ENCODE peak calls at places on chromosomes 7 and 10, in five cellular contexts. One of them, this sample, is unnamed.

GRCh38 chr10:48518412-48518811 is 86.5 kb downstream of the ARHGAP22 start:
- DNase-seq in IMR-90: no peak
- DNase-seq in H9: no peak
- DNase-seq in mesenchymal stem cell: no peak
- DNase-seq in H1: no peak
- DNase-seq in this sample: no peak

GRCh38 chr7:44046321-44047061 is 2.0 kb downstream of the DBNL start:
- DNase-seq in IMR-90: no peak
- DNase-seq in H9: no peak
- DNase-seq in mesenchymal stem cell: no peak
- DNase-seq in H1: no peak
- DNase-seq in this sample: no peak

GRCh38 chr10:32112055-32112454 is 55.8 kb upstream of the KIF5B start:
- DNase-seq in IMR-90: peak; percentile 64
- DNase-seq in H9: no peak
- DNase-seq in mesenchymal stem cell: peak; percentile 25
- DNase-seq in H1: no peak
- DNase-seq in this sample: no peak

GRCh38 chr7:29641651-29642050 is 78.0 kb downstream of the PRR15 start:
- DNase-seq in H9: no peak
- DNase-seq in mesenchymal stem cell: no peak
- DNase-seq in IMR-90: no peak
- DNase-seq in H1: no peak
- DNase-seq in this sample: no peak

GRCh38 chr10:6729071-6729773 is 149.1 kb upstream of the PRKCQ start:
- DNase-seq in H9: no peak
- DNase-seq in mesenchymal stem cell: peak; percentile 40
- DNase-seq in IMR-90: peak; percentile 82
- DNase-seq in H1: no peak
- DNase-seq in this sample: no peak

GRCh38 chr7:70646551-70647248 is 485.2 kb upstream of the GALNT17 start:
- DNase-seq in H9: no peak
- DNase-seq in H1: no peak
- DNase-seq in IMR-90: no peak
- DNase-seq in mesenchymal stem cell: no peak
- DNase-seq in this sample: no peak

GRCh38 chr7:132560105-132560504 is 16.2 kb downstream of the PLXNA4 start:
- DNase-seq in IMR-90: no peak
- DNase-seq in mesenchymal stem cell: no peak
- DNase-seq in H9: no peak
- DNase-seq in H1: no peak
- DNase-seq in this sample: no peak

GRCh38 chr7:135602304-135602703 is 44.6 kb downstream of the NUP205 start:
- DNase-seq in H9: no peak
- DNase-seq in mesenchymal stem cell: peak; percentile 7
- DNase-seq in IMR-90: peak; percentile 36
- DNase-seq in H1: no peak
- DNase-seq in this sample: no peak

GRCh38 chr7:18495412-18496335 is at the start of gene HDAC9:
- DNase-seq in IMR-90: peak; percentile 48
- DNase-seq in mesenchymal stem cell: peak; percentile 64
- DNase-seq in H9: peak; percentile 66
- DNase-seq in H1: peak; percentile 57
- DNase-seq in this sample: peak; percentile 67

GRCh38 chr10:129203819-129204218 is 263.2 kb upstream of the MGMT start:
- DNase-seq in H9: no peak
- DNase-seq in IMR-90: no peak
- DNase-seq in H1: no peak
- DNase-seq in mesenchymal stem cell: no peak
- DNase-seq in this sample: no peak

GRCh38 chr7:27121656-27122055 is 8.9 kb downstream of the HOXA4 start:
- DNase-seq in mesenchymal stem cell: no peak
- DNase-seq in H9: no peak
- DNase-seq in IMR-90: peak; percentile 23
- DNase-seq in H1: no peak
- DNase-seq in this sample: no peak

GRCh38 chr10:129764901-129765663 is 199.0 kb downstream of the EBF3 start:
- DNase-seq in mesenchymal stem cell: no peak
- DNase-seq in H1: peak; percentile 33
- DNase-seq in IMR-90: no peak
- DNase-seq in H9: peak; percentile 9
- DNase-seq in this sample: no peak

GRCh38 chr10:70145666-70146488 is 623 bp downstream of the TYSND1 start:
- DNase-seq in mesenchymal stem cell: peak; percentile 82
- DNase-seq in H9: peak; percentile 63
- DNase-seq in IMR-90: peak; percentile 54
- DNase-seq in H1: peak; percentile 81
- DNase-seq in this sample: peak; percentile 74

GRCh38 chr7:128254470-128254869 is 13.4 kb downstream of the LEP start:
- DNase-seq in H1: no peak
- DNase-seq in H9: no peak
- DNase-seq in mesenchymal stem cell: no peak
- DNase-seq in IMR-90: no peak
- DNase-seq in this sample: no peak

GRCh38 chr7:128257458-128257857 is 16.4 kb downstream of the LEP start:
- DNase-seq in H1: no peak
- DNase-seq in H9: no peak
- DNase-seq in mesenchymal stem cell: no peak
- DNase-seq in IMR-90: no peak
- DNase-seq in this sample: no peak

GRCh38 chr7:128251337-128251736 is 10.3 kb downstream of the LEP start:
- DNase-seq in IMR-90: no peak
- DNase-seq in H1: no peak
- DNase-seq in mesenchymal stem cell: no peak
- DNase-seq in H9: no peak
- DNase-seq in this sample: no peak

GRCh38 chr7:128259131-128260056 is 18.3 kb downstream of the LEP start:
- DNase-seq in IMR-90: peak; percentile 37
- DNase-seq in H1: no peak
- DNase-seq in mesenchymal stem cell: peak; percentile 10
- DNase-seq in H9: no peak
- DNase-seq in this sample: no peak

DNA sequence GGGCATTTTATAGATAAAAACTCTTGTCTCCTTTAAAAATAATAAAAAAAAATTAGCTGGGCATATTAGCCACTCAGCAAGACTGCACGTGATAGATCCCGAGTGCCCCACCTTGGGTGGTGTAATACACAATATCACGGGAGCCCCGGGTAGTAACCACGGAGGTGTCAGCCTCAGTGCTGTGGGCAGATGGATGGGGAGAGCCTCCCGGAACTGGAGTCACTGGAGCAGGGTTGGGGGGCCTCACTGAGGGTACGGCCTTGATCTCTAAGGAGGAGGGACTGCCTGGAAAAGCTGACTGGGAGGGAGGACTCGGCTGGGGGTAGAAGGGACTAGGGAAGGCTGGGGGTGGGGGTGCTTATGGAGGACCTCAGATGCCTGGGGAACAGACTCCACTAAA is 12.6 kb downstream of the LEP start:
- DNase-seq in H1: no peak
- DNase-seq in H9: no peak
- DNase-seq in mesenchymal stem cell: no peak
- DNase-seq in IMR-90: no peak
- DNase-seq in this sample: no peak
- H4K8ac ChIP-seq in H1: no peak overlapping the region
- H4K8ac ChIP-seq in H9: no peak overlapping the region
- H4K8ac ChIP-seq in mesenchymal stem cell: no peak overlapping the region
- H4K8ac ChIP-seq in IMR-90: no peak overlapping the region
- H4K8ac ChIP-seq in this sample: no peak overlapping the region

GRCh38 chr7:84238611-84239010 is 44.0 kb upstream of the SEMA3A start:
- DNase-seq in H9: no peak
- DNase-seq in IMR-90: no peak
- DNase-seq in H1: no peak
- DNase-seq in mesenchymal stem cell: no peak
- DNase-seq in this sample: no peak

GRCh38 chr7:84232653-84233052 is 38.1 kb upstream of the SEMA3A start:
- DNase-seq in mesenchymal stem cell: peak; percentile 83
- DNase-seq in H9: no peak
- DNase-seq in H1: no peak
- DNase-seq in IMR-90: peak; percentile 93
- DNase-seq in this sample: no peak

GRCh38 chr7:84231157-84231556 is 36.6 kb upstream of the SEMA3A start:
- DNase-seq in IMR-90: peak; percentile 80
- DNase-seq in H9: no peak
- DNase-seq in H1: no peak
- DNase-seq in mesenchymal stem cell: peak; percentile 72
- DNase-seq in this sample: no peak

GRCh38 chr7:84237533-84238173 is 43.1 kb upstream of the SEMA3A start:
- DNase-seq in H9: no peak
- DNase-seq in mesenchymal stem cell: peak; percentile 93
- DNase-seq in IMR-90: peak; percentile 99
- DNase-seq in H1: no peak
- DNase-seq in this sample: no peak

DNA sequence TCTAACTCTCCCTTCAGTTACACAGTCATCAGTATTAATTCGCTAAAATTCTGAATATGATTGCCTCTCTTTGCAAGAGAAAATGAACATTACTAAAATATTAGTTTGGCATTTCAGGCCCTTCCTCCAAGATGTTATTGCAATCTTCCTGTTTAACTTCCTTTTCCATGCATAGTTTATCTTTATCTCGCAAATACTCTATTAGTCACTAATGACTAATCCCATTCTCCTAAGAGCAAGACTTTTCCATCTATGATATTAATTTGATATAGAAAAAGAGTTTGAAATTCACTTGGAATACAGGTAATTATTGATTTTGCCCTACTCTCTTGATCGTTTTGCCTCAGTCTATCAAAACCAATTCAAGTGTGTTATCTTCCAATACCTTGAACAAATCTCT is 41.8 kb upstream of the SEMA3A start:
- DNase-seq in H1: no peak
- DNase-seq in IMR-90: peak; percentile 82
- DNase-seq in H9: no peak
- DNase-seq in mesenchymal stem cell: peak; percentile 70
- DNase-seq in this sample: no peak
- H2AFZ ChIP-seq in H1: no peak overlapping the region
- H2AFZ ChIP-seq in IMR-90: no peak overlapping the region
- H2AFZ ChIP-seq in H9: no peak overlapping the region
- H2AFZ ChIP-seq in mesenchymal stem cell: no peak overlapping the region
- H2AFZ ChIP-seq in this sample: peak overlapping the region; percentile 32

GRCh38 chr7:2803342-2803692 is 40.8 kb downstream of the GNA12 start:
- DNase-seq in H1: no peak
- DNase-seq in mesenchymal stem cell: no peak
- DNase-seq in H9: no peak
- DNase-seq in IMR-90: no peak
- DNase-seq in this sample: no peak

GRCh38 chr7:2804227-2804763 is 39.8 kb downstream of the GNA12 start:
- DNase-seq in mesenchymal stem cell: no peak
- DNase-seq in IMR-90: no peak
- DNase-seq in H9: no peak
- DNase-seq in H1: peak; percentile 33
- DNase-seq in this sample: no peak

GRCh38 chr7:2803755-2804154 is 40.4 kb downstream of the GNA12 start:
- DNase-seq in IMR-90: no peak
- DNase-seq in mesenchymal stem cell: peak; percentile 52
- DNase-seq in H9: no peak
- DNase-seq in H1: peak; percentile 33
- DNase-seq in this sample: no peak

GRCh38 chr7:2802082-2802481 is 42.0 kb downstream of the GNA12 start:
- DNase-seq in mesenchymal stem cell: peak; percentile 62
- DNase-seq in IMR-90: peak; percentile 70
- DNase-seq in H1: no peak
- DNase-seq in H9: no peak
- DNase-seq in this sample: no peak

DNA sequence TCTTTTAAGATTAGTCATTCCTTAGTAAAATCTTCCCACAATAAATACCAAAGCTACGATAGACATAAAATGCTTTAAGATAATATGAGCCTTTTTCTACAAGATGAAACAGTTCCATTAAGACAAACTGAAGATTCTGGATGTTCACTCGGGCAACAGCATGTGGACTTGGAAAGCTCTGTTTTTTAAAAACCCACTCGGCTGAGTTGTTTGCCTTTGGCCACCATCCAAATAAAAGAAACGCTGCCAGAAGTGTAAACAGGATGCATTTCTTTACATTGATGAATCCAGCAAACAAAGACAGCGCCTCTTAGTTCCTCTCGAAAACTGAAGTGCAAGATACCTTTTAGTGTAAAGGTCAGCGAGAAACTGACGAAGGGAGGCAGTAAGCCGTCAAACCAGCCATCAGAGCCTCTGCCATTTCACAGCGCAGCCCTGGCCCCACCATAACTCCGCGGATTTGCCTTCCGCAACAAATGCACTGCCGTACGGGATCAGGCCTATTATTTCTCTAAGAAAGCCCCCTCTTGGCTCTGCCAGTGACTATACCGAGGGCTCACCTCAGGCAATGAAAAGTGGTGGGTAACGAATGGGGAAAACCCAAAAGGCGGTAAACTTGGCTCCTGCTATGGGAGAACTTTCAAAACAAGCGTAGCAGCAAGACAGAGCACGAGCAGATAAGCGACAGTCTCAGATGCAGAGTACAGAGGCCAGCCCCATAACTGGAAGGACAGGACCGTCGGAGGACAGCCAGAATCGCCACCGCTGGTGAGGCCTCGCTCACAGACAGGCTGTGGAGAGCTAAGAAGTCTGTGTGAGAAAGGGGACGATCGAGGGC is 41.4 kb downstream of the GNA12 start:
- DNase-seq in H9: no peak
- DNase-seq in H1: peak; percentile 48
- DNase-seq in mesenchymal stem cell: peak; percentile 83
- DNase-seq in IMR-90: peak; percentile 72
- DNase-seq in this sample: no peak
- H3K14ac ChIP-seq in H9: peak overlapping the region; percentile 81
- H3K14ac ChIP-seq in H1: no peak overlapping the region
- H3K14ac ChIP-seq in mesenchymal stem cell: no peak overlapping the region
- H3K14ac ChIP-seq in IMR-90: peak overlapping the region; percentile 97
- H3K14ac ChIP-seq in this sample: no peak overlapping the region

GRCh38 chr10:102811346-102811745 is 25.9 kb downstream of the CYP17A1 start:
- DNase-seq in IMR-90: no peak
- DNase-seq in mesenchymal stem cell: no peak
- DNase-seq in H9: no peak
- DNase-seq in H1: no peak
- DNase-seq in this sample: no peak

GRCh38 chr10:102804382-102804781 is 32.8 kb downstream of the CYP17A1 start:
- DNase-seq in H9: no peak
- DNase-seq in H1: no peak
- DNase-seq in mesenchymal stem cell: no peak
- DNase-seq in IMR-90: no peak
- DNase-seq in this sample: no peak

GRCh38 chr10:102812213-102812876 is 24.9 kb downstream of the CYP17A1 start:
- DNase-seq in mesenchymal stem cell: no peak
- DNase-seq in H1: no peak
- DNase-seq in IMR-90: no peak
- DNase-seq in H9: no peak
- DNase-seq in this sample: no peak

GRCh38 chr10:102809753-102810152 is 27.5 kb downstream of the CYP17A1 start:
- DNase-seq in IMR-90: no peak
- DNase-seq in mesenchymal stem cell: no peak
- DNase-seq in H9: no peak
- DNase-seq in H1: no peak
- DNase-seq in this sample: no peak

DNA sequence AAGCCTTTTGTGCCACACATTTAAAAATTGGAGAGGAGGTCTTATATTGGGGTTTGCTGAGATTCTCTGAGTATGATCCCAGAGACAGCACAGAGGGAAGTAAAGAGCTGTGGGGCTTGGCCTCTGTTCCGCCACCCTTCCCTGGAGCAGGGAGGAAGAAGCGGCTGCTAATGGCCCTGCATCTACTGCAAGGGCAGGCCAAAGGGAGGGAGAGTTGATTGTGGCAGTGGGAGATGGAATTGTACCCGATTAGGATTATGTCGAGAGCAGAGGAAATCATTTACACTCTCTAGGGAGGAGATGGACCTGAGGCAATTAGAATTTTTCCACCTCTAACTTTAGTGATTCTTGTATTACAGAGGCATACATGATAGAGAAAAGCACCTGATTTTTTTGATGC is 28.8 kb downstream of the CYP17A1 start:
- DNase-seq in mesenchymal stem cell: no peak
- DNase-seq in IMR-90: no peak
- DNase-seq in H9: no peak
- DNase-seq in H1: no peak
- DNase-seq in this sample: no peak
- H4K8ac ChIP-seq in mesenchymal stem cell: no peak overlapping the region
- H4K8ac ChIP-seq in IMR-90: no peak overlapping the region
- H4K8ac ChIP-seq in H9: no peak overlapping the region
- H4K8ac ChIP-seq in H1: no peak overlapping the region
- H4K8ac ChIP-seq in this sample: no peak overlapping the region

This sample was measured in neuronal stem cell.